ENCODE peak calls at places on chromosomes 2 and 18, in five cellular contexts. W, N, I, J and Y are unnamed samples.
A peak's percentile ranks its signal among the peaks of the same experiment; 100 is the strongest.

GRCh38 chr18:11004294-11004693 is 145.1 kb downstream of the PIEZO2 start:
- DNase-seq in W (peak; percentile 54), N (no peak), I (no peak), J (no peak), Y (no peak)

GRCh38 chr2:52658598-52658997 is 1109.0 kb upstream of the CHAC2 start:
- DNase-seq in W (no peak), N (no peak), I (no peak), J (peak; percentile 4), Y (no peak)

GRCh38 chr2:105388971-105389381 is 9.9 kb downstream of the FHL2 start:
- DNase-seq in W (no peak), N (no peak), I (no peak), J (no peak), Y (no peak)

GRCh38 chr2:176130153-176130916 is 830 bp downstream of the HOXD8 start:
- DNase-seq in W (no peak), N (peak; percentile 64), I (peak; percentile 80), J (no peak), Y (no peak)

GRCh38 chr2:222575618-222576017 is 80.3 kb downstream of the FARSB start:
- DNase-seq in W (no peak), N (no peak), I (no peak), J (no peak), Y (no peak)

GRCh38 chr2:161131804-161132203 is 28.4 kb upstream of the TANK start:
- DNase-seq in W (no peak), N (no peak), I (no peak), J (no peak), Y (no peak)

GRCh38 chr18:63063171-63063570 is 256.4 kb downstream of the BCL2 start:
- DNase-seq in W (no peak), N (no peak), I (no peak), J (no peak), Y (no peak)

GRCh38 chr2:170465241-170465640 is 249.9 kb upstream of the SP5 start:
- DNase-seq in W (no peak), N (no peak), I (no peak), J (no peak), Y (no peak)

GRCh38 chr2:199278099-199278498 is 179.6 kb downstream of the SATB2 start:
- DNase-seq in W (no peak), N (no peak), I (no peak), J (no peak), Y (no peak)

DNA sequence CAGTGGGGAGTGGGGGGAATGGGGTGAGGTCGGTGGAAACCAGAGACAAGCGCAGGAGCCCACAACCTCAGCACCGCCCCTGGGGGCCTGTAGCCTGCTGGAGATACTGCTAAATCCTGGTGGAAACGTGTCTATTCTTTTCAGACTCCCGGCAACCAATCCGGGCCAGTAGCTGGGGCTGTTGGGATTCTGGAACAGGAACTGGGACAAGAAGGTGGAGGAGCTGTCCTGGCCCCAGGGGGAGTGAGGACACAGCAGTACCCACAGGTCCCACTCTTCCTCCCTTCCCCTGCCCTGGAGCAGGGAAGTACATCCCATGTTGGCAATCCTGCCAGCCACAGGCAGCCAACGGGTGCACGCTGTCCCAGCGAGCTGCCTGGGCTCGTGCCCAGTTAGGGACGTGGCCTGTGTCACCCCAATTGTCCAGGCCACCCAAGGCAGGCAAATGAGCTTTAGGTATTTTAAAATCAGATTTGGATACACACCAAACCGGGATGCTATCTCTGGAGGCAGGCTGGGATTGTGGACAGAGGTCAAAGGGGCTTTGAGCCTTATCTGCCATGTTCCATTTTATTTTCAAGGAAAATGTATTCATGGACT is 51.8 kb downstream of the HS1BP3 start:
- DNase-seq in W (no peak), N (no peak), I (peak; percentile 69), J (no peak), Y (peak; percentile 74)
- H3K4me1 ChIP-seq in W (peaks cover 31% of the 10 kb centered on the region), N (peaks cover 21% of the 10 kb centered on the region), I (peaks cover 17% of the 10 kb centered on the region), J (peaks cover 39% of the 10 kb centered on the region), Y (peaks cover 11% of the 10 kb centered on the region)

GRCh38 chr2:46065152-46065551 is 232.1 kb upstream of the EPAS1 start:
- DNase-seq in W (no peak), N (no peak), I (no peak), J (no peak), Y (no peak)
- TF ChIP-seq POLR2AphosphoS5 in W (no peak), N (no peak), I (no peak), J (no peak), Y (no peak)

DNA sequence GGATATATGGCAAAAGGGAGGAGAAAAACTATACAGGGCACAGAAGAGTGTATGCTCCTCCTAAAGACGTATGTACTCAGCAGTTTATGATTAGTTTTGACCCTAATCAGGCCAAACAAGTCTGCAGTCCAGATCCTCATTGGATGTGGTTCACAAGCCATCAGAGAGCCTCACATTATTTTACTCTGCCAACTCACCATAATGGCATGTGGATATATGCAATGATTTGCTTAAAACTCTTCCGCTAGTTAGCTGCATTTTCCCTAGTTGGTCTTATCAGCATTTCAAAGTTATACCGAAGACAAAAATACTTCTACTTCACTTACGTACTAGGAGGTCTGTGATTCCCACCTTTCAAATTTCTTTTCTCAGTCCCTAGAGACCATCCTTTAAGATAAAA is 198.4 kb downstream of the CMPK2 start:
- DNase-seq in W (no peak), N (no peak), I (no peak), J (no peak), Y (no peak)
- H3K4me1 ChIP-seq in W (no peaks in the 10 kb centered on the region), N (no peaks in the 10 kb centered on the region), I (no peaks in the 10 kb centered on the region), J (no peaks in the 10 kb centered on the region), Y (no peaks in the 10 kb centered on the region)

DNA sequence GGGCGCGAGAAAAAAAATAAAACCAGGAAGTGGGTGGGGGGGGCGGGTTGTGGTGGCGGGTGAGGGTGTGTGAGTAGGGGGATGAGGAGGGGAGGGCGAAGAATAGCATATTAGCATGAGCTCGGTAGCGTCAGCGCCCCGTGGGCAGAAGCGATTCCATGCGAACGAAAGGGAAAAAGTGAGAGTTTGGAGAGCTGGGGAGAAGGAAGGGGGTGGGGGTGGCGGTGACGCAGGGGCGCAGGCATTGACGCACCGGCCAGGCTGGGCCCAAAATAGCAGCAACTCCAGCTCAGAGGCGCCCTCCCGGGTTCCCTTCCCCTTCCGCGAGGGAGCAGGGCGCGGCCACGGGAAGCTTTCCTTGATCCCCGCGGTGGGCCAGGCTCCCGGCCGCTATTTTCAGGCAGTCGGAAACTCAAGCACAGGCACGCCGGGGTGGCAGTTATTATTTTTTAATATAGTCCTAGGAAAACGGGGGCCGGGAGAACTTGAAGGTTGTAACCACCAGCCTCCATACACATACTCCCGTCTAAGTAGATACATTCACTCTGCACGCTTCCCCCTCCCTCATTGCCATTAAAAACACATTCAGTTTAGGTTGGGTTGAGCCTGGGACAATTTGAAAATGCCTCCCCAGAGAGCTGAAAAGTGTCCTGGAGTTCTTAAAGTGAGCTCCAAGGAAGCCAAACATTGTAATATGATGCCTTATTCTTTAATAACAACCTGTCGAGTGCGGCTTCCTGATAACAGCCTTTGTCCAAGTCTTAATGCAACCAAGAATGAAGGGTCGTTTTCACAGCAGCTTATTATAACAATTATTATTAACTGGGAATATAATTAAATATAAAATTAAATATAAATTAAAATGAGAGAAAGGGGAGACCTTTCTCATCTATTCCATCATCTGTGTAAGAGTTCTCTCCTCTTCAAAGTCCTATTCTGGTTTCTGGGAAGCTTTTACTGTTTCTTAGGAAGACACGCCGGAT is 2.3 kb upstream of the NR4A2 start:
- DNase-seq in W (no peak), N (peak; percentile 77), I (peak; percentile 67), J (peak; percentile 79), Y (peak; percentile 86)
- TF ChIP-seq POLR2AphosphoS5 in W (no peak), N (peak; percentile 27), I (no peak), J (peak; percentile 88), Y (peak; percentile 33)

DNA sequence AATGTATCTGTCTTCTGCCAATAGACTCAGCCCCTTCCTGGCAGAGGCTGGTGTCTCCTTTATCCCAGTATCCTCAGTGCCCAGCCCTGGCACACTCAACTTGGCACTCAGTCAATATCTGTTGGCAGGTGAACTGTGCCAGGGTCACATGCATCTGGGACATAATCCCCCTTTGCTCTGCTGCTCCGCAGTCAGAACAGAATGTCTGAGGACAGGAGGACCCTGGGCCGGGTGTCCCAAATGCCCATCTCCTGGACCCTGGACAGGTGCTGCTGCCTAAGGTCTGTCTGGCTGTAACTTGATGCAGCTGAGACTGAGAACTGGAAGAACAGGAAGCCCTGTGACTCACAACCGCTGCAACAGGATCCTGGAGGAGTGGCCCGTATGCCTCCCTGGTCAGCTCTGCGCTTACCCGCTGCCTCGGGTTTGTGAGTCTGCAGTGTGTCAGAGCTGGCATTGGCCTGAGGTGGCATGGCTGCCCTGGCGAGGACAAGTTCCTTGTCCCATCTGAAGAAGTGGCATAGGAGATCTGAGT is 11.4 kb downstream of the HK2 start:
- DNase-seq in W (no peak), N (no peak), I (no peak), J (peak; percentile 91), Y (peak; percentile 92)
- H3K4me1 ChIP-seq in W (peaks cover 68% of the 10 kb centered on the region), N (peaks cover 16% of the 10 kb centered on the region), I (peaks cover 52% of the 10 kb centered on the region), J (peaks cover 62% of the 10 kb centered on the region), Y (peaks cover 4% of the 10 kb centered on the region)

GRCh38 chr2:229206548-229206947 is 64.5 kb downstream of the PID1 start:
- DNase-seq in W (no peak), N (no peak), I (no peak), J (no peak), Y (no peak)

GRCh38 chr2:229212241-229212640 is 58.8 kb downstream of the PID1 start:
- DNase-seq in W (no peak), N (no peak), I (no peak), J (no peak), Y (no peak)
- TF ChIP-seq POLR2AphosphoS5 in W (no peak), N (no peak), I (no peak), J (no peak), Y (no peak)

GRCh38 chr2:33130544-33130943 is 183.8 kb downstream of the LTBP1 start:
- DNase-seq in W (no peak), N (no peak), I (no peak), J (no peak), Y (no peak)
- H3K4me1 ChIP-seq in W (no peaks in the 10 kb centered on the region), N (no peaks in the 10 kb centered on the region), I (peaks cover 32% of the 10 kb centered on the region), J (peaks cover 14% of the 10 kb centered on the region), Y (peaks cover 3% of the 10 kb centered on the region)

DNA sequence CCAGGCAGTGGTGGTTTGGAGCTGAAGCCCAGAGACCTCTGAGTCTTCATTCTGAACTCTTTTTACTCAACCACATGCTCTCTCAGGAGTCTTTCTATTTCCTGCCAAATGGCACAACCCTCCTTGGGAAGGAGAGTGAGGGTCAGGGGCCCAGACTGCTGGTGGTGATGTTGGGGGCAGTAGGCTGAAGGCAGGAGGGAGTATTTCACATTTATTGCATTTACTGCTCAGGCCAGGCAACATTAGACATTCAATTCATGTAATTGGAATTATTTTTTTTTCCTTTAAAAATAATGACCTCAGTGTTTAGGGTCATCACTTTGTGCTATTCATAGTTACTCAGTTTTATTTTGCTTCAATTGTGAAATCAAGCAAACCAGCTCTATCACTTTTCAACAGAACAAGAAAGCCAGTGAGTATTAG is 311.3 kb upstream of the NT5C1B start:
- DNase-seq in W (no peak), N (no peak), I (no peak), J (no peak), Y (no peak)
- TF ChIP-seq POLR2AphosphoS5 in W (no peak), N (no peak), I (no peak), J (no peak), Y (peak; percentile 29)